ENCODE peak calls at places on chromosomes 3 and 15, in seven cellular contexts. Y is PC-9, A is lower lobe of right lung, C is neural crest cell, Q is fibroblast of pulmonary artery, S is heart left ventricle, R is nephron progenitor cell. U is an unnamed sample.

GRCh38 chr3:161081675-161082462 is 23.3 kb downstream of the B3GALNT1 start:
- DNase-seq in Y (no peak), S (no peak), A (no peak), R (no peak), Q (peak; percentile 20), C (no peak), U (no peak)

GRCh38 chr15:63348392-63348791 is 33.3 kb downstream of the CA12 start:
- DNase-seq in Y (peak; percentile 44), S (peak; percentile 64), Q (peak; percentile 82), A (peak; percentile 64), C (no peak), R (no peak), U (peak; percentile 84)

GRCh38 chr15:82647835-82648256 is 683 bp upstream of the CPEB1 start:
- DNase-seq in A (peak; percentile 49), Q (no peak), R (peak; percentile 65), Y (no peak), S (no peak), C (no peak), U (no peak)

GRCh38 chr3:126550488-126551051 is 8.2 kb downstream of the C3orf22 start:
- DNase-seq in R (no peak), S (no peak), C (no peak), A (peak; percentile 26), Y (no peak), Q (no peak), U (peak; percentile 19)

GRCh38 chr15:101479851-101480612 is 9.5 kb downstream of the PCSK6 start:
- DNase-seq in R (no peak), S (no peak), Q (no peak), Y (no peak), C (peak; percentile 60), A (no peak), U (no peak)

GRCh38 chr15:25783607-25784131 is 79.5 kb downstream of the ATP10A start:
- DNase-seq in Q (peak; percentile 25), S (no peak), C (peak; percentile 31), R (peak; percentile 54), Y (no peak), A (no peak), U (no peak)

GRCh38 chr3:110487840-110488239 is 583.8 kb upstream of the NECTIN3 start:
- DNase-seq in Q (no peak), R (no peak), C (no peak), Y (no peak), S (no peak), A (no peak), U (no peak)

GRCh38 chr3:66210687-66211295 is 10.0 kb upstream of the SLC25A26 start:
- DNase-seq in A (no peak), Q (no peak), R (no peak), Y (no peak), C (no peak), S (no peak), U (no peak)

GRCh38 chr15:49423021-49423420 is at the start of gene FGF7:
- DNase-seq in R (no peak), Q (peak; percentile 43), C (no peak), A (no peak), Y (no peak), S (no peak), U (no peak)

GRCh38 chr15:87123676-87124382 is 1044.2 kb downstream of the AGBL1 start:
- DNase-seq in R (no peak), Q (no peak), C (no peak), Y (no peak), S (no peak), A (no peak), U (no peak)

GRCh38 chr3:137165117-137165806 is 207.5 kb downstream of the IL20RB start:
- DNase-seq in C (no peak), Y (no peak), S (no peak), R (no peak), Q (peak; percentile 0), A (no peak), U (no peak)

GRCh38 chr3:43161684-43162512 is 56.0 kb upstream of the POMGNT2 start:
- DNase-seq in R (no peak), S (no peak), C (no peak), Y (no peak), Q (peak; percentile 84), A (no peak), U (no peak)

GRCh38 chr3:58059349-58060321 is 51.4 kb downstream of the FLNB start:
- DNase-seq in Q (peak; percentile 78), S (peak; percentile 31), C (no peak), R (peak; percentile 67), A (no peak), Y (no peak), U (peak; percentile 34)

DNA sequence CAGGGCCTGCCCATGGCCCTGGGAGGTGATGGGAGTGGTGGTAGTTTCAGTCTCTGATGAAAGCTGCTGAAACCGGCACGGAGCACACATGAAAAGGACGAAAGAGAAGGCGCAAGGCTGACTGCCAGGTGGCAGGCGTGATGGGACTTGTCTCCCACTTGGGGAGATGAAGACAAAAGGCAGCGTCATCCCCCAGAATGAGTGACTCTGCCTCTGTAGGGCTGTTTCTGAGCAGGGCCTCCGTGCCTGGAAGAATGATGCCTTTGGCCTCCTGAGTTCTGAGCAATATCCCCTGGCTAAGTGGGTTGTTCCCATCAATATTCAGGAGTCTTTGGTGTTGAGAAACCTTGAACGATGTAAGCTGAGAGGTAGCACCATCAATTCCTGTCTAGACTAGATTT is 237.8 kb downstream of the OPA1 start:
- DNase-seq in C (no peak), A (no peak), Y (peak; percentile 54), R (no peak), S (no peak), Q (no peak), U (no peak)
- TF ChIP-seq CTCF in C (no peak), A (no peak), Y (no peak), R (no peak), S (no peak), Q (no peak), U (no peak)

GRCh38 chr15:78070049-78070698 is 7.3 kb downstream of the TBC1D2B start:
- DNase-seq in Q (no peak), R (no peak), C (no peak), S (peak; percentile 51), Y (no peak), A (no peak), U (no peak)

GRCh38 chr15:78073026-78073425 is 4.5 kb downstream of the TBC1D2B start:
- DNase-seq in R (no peak), C (no peak), Q (no peak), A (no peak), Y (no peak), S (no peak), U (no peak)

GRCh38 chr15:78071378-78071777 is 6.1 kb downstream of the TBC1D2B start:
- DNase-seq in R (no peak), C (no peak), Y (no peak), Q (no peak), S (no peak), A (no peak), U (no peak)

GRCh38 chr15:78069630-78070029 is 7.9 kb downstream of the TBC1D2B start:
- DNase-seq in C (no peak), A (no peak), Y (no peak), Q (no peak), S (no peak), R (no peak), U (no peak)

DNA sequence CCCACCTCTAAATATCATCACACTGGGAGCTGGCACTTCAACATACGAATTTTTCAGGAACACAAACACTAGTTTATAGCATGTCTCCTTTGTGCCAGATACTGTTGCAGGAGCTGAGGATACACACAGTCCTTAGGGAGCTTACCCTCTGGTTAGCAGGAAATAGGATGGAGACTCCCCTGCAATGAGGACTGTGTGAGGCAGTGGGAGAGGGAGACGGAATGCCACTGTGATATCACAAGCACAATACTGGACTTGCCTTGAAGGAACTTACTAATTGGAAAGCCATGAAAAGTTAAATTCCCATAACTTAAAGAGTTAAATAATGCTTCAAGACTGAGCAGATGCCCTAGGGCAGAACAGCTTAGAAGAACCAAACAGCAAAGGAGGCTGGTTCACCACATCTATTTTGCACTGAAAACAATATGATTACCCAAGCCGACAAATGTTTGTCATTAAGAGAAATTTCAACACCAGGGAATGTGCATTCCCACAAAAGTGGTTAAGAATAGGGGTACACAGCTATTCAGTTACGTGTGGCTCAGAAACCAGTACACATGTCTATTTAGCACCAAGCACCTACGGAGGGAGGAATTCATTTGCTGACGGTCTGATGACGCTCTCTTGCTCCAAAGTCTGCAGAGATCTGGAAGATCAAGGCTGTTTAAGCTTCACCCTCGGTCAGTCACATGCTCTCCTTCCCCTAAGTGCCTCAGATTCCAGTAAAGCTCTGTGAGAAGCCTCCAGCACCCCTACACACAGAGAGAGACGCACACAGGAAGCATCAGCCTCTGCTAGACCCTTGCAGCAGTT is 5.2 kb downstream of the TBC1D2B start:
- DNase-seq in R (no peak), A (no peak), Q (peak; percentile 93), Y (no peak), S (no peak), C (no peak), U (no peak)
- TF ChIP-seq CTCF in R (no peak), A (no peak), Q (peak; percentile 27), Y (no peak), S (no peak), C (no peak), U (no peak)

GRCh38 chr3:149964296-149964695 is 6.4 kb downstream of the PFN2 start:
- DNase-seq in A (no peak), S (no peak), Q (peak; percentile 75), Y (no peak), C (no peak), R (no peak), U (no peak)

GRCh38 chr3:149967067-149967685 is 3.5 kb downstream of the PFN2 start:
- DNase-seq in Q (peak; percentile 75), A (no peak), C (no peak), R (no peak), Y (no peak), S (no peak), U (no peak)

GRCh38 chr3:149959443-149959842 is 11.3 kb downstream of the PFN2 start:
- DNase-seq in S (no peak), Y (no peak), R (no peak), Q (no peak), C (no peak), A (no peak), U (no peak)

GRCh38 chr3:149965278-149965677 is 5.4 kb downstream of the PFN2 start:
- DNase-seq in Y (no peak), Q (peak; percentile 41), R (no peak), A (no peak), C (no peak), S (no peak), U (no peak)

DNA sequence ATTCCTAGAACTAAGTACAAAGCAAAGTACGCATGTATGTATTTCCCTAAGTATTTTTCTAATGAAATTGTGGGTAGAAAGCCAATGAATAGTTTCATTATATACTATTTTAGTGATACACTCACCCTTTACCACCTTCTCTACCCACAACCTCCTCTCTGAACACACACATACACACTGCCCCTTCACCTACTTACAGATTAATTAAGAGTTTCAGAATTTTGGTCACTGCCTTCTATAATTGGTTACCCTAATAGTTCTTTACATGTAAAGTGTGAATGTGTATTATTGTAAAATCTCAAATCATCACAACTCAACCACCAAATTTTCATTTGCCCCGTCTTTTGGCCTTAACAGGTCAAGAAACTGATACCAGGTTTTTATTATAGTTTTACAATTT is 7.2 kb downstream of the PFN2 start:
- DNase-seq in R (no peak), C (no peak), S (no peak), A (no peak), Q (no peak), Y (no peak), U (no peak)
- TF ChIP-seq CTCF in R (no peak), C (no peak), S (no peak), A (no peak), Q (no peak), Y (no peak), U (no peak)

DNA sequence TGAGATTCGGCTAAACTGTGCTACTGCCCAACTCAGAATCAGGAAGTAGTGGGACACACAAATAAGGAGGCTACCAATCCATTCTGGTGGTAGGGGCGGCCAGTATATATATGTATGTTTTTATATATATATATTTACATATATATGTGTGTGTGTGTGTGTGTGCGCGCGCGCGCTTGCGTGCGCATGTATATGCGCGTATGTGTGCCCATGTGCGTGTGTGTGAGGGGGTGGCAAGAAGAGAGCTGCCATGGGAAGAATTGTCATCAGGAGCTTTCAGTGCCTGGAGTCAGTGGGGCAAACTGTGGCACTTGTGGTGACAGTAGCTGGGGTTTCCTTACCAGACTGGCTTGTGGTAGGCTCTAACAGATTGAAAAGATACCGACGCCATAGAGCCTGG is 26.5 kb downstream of the GXYLT2 start:
- DNase-seq in S (no peak), C (no peak), A (no peak), R (no peak), Q (no peak), Y (no peak), U (no peak)
- TF ChIP-seq CTCF in S (no peak), C (no peak), A (no peak), R (no peak), Q (no peak), Y (no peak), U (no peak)